ENCODE peak calls at places on chromosomes 5 and 9, in eight cellular contexts. B is heart left ventricle, G is left lung, L is upper lobe of right lung, X is upper lobe of left lung, U is right lobe of liver, J is HepG2, N is right cardiac atrium. O is an unnamed sample. For H3K4me1, the result is how much of the 10 kb centered on the place peaks cover.

GRCh38 chr5:15834596-15835245 is 334.7 kb downstream of the FBXL7 start:
- ATAC-seq in B (no peak), G (peak), L (no peak), X (peak), U (peak), J (no peak), N (peak), O (no peak)

GRCh38 chr9:74960548-74960947 is 7.8 kb upstream of the C9orf40 start:
- ATAC-seq in B (no peak), G (no peak), L (no peak), X (peak), U (no peak), J (no peak), N (no peak), O (no peak)

GRCh38 chr9:92440751-92441046 is 16.4 kb upstream of the OMD start:
- ATAC-seq in B (no peak), G (no peak), L (no peak), X (no peak), U (no peak), J (no peak), N (no peak), O (no peak)

GRCh38 chr5:31854181-31854624 is 215.3 kb downstream of the PDZD2 start:
- ATAC-seq in B (peak), G (peak), L (peak), X (peak), U (peak), J (no peak), N (peak), O (peak)

GRCh38 chr5:39674209-39675082 is 249.7 kb upstream of the DAB2 start:
- ATAC-seq in B (no peak), G (no peak), L (no peak), X (no peak), U (no peak), J (no peak), N (no peak), O (no peak)

GRCh38 chr5:131279209-131279608 is 15.4 kb downstream of the CDC42SE2 start:
- ATAC-seq in B (no peak), G (no peak), L (no peak), X (no peak), U (no peak), J (no peak), N (no peak), O (no peak)

GRCh38 chr5:69083412-69083811 is 10.4 kb upstream of the SLC30A5 start:
- ATAC-seq in B (no peak), G (peak), L (peak), X (no peak), U (peak), J (peak), N (no peak), O (no peak)

GRCh38 chr5:157351386-157352089 is 85.6 kb downstream of the CYFIP2 start:
- ATAC-seq in B (no peak), G (no peak), L (no peak), X (no peak), U (no peak), J (no peak), N (no peak), O (no peak)

GRCh38 chr5:132215329-132215728 is 12.3 kb downstream of the P4HA2 start:
- ATAC-seq in B (peak), G (peak), L (peak), X (peak), U (peak), J (no peak), N (peak), O (peak)

GRCh38 chr9:15824310-15824709 is 271.5 kb downstream of the CCDC171 start:
- ATAC-seq in B (no peak), G (no peak), L (no peak), X (no peak), U (no peak), J (peak), N (no peak), O (no peak)

GRCh38 chr5:124675921-124676846 is 70.3 kb downstream of the ZNF608 start:
- ATAC-seq in B (no peak), G (peak), L (peak), X (no peak), U (no peak), J (no peak), N (peak), O (no peak)

GRCh38 chr5:157280927-157281326 is 15.0 kb downstream of the CYFIP2 start:
- ATAC-seq in B (no peak), G (no peak), L (no peak), X (no peak), U (no peak), J (no peak), N (no peak), O (no peak)

GRCh38 chr9:89781838-89782237 is 177.0 kb downstream of the GADD45G start:
- ATAC-seq in B (peak), G (peak), L (peak), X (peak), U (peak), J (no peak), N (peak), O (peak)

GRCh38 chr5:135126688-135127603 is 92.9 kb upstream of the PITX1 start:
- ATAC-seq in B (no peak), G (peak), L (peak), X (peak), U (no peak), J (peak), N (no peak), O (no peak)

GRCh38 chr5:132479073-132479811 is 11.3 kb downstream of the IRF1 start:
- ATAC-seq in B (no peak), G (no peak), L (no peak), X (no peak), U (no peak), J (no peak), N (no peak), O (no peak)

GRCh38 chr9:120892748-120893584 is 16.0 kb upstream of the PHF19 start:
- ATAC-seq in B (no peak), G (peak), L (no peak), X (no peak), U (no peak), J (no peak), N (no peak), O (no peak)

GRCh38 chr5:134445841-134446818 is 34.4 kb upstream of the CDKN2AIPNL start:
- ATAC-seq in B (no peak), G (no peak), L (no peak), X (no peak), U (no peak), J (peak), N (no peak), O (no peak)

GRCh38 chr5:141840295-141840812 is 37.9 kb downstream of the PCDH1 start:
- ATAC-seq in B (no peak), G (no peak), L (no peak), X (no peak), U (no peak), J (no peak), N (no peak), O (no peak)

GRCh38 chr9:34746526-34746925 is 36.6 kb upstream of the CCL21 start:
- ATAC-seq in B (no peak), G (no peak), L (no peak), X (no peak), U (no peak), J (no peak), N (no peak), O (no peak)

GRCh38 chr5:76548525-76549229 is 74.5 kb downstream of the F2RL2 start:
- ATAC-seq in B (no peak), G (no peak), L (no peak), X (no peak), U (peak), J (peak), N (no peak), O (no peak)

GRCh38 chr5:76547891-76548524 is 75.2 kb downstream of the F2RL2 start:
- ATAC-seq in B (no peak), G (no peak), L (no peak), X (peak), U (no peak), J (no peak), N (no peak), O (no peak)

GRCh38 chr5:76547242-76547890 is 75.8 kb downstream of the F2RL2 start:
- ATAC-seq in B (peak), G (peak), L (peak), X (peak), U (peak), J (no peak), N (peak), O (peak)

GRCh38 chr5:76545184-76545583 is 78.0 kb downstream of the F2RL2 start:
- ATAC-seq in B (no peak), G (no peak), L (no peak), X (no peak), U (no peak), J (no peak), N (no peak), O (no peak)

GRCh38 chr5:76546497-76547102 is 76.6 kb downstream of the F2RL2 start:
- ATAC-seq in B (peak), G (no peak), L (peak), X (peak), U (peak), J (peak), N (no peak), O (no peak)
- H3K4me1 ChIP-seq in B (under half), G (half or more), L (under half), X (under half), U (half or more), J (half or more), N (under half), O (under half)

DNA sequence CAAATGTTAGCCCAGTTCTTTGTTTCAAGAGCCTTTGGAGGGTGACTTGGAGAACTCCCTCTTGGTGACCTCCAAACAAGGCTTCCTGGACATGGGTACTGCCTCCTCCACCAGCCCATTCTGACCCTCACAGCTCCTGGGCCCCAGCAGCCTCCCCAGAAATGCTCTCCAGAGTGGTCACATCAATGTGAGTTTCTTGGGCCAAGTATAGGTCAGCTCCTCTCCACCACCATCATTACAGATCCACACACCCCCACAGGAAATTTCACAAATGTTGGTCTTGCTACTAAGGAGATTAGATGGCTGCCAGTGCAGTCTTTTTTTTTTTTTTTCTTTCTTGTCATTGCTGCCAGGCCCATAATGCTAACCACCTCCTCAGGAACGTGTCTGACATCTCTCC is 410.7 kb downstream of the DTWD2 start:
- ATAC-seq in B (peak), G (no peak), L (no peak), X (no peak), U (no peak), J (no peak), N (peak), O (no peak)
- H3K27ac ChIP-seq in B (no peak), G (no peak), L (peak), X (no peak), U (no peak), J (no peak), N (no peak), O (no peak)

GRCh38 chr5:149406979-149407306 is 27.9 kb upstream of the IL17B start:
- ATAC-seq in B (no peak), G (no peak), L (no peak), X (no peak), U (no peak), J (no peak), N (no peak), O (no peak)
- H3K4me3 ChIP-seq in B (peak), G (peak), L (peak), X (peak), U (peak), J (no peak), N (peak), O (peak)

GRCh38 chr5:5480481-5481111 is 58.1 kb downstream of the ICE1 start:
- ATAC-seq in B (no peak), G (no peak), L (no peak), X (no peak), U (no peak), J (no peak), N (no peak), O (no peak)

GRCh38 chr5:5474961-5475360 is 52.5 kb downstream of the ICE1 start:
- ATAC-seq in B (no peak), G (no peak), L (no peak), X (no peak), U (no peak), J (no peak), N (no peak), O (no peak)

GRCh38 chr5:5470933-5471332 is 48.5 kb downstream of the ICE1 start:
- ATAC-seq in B (no peak), G (no peak), L (no peak), X (no peak), U (no peak), J (no peak), N (no peak), O (no peak)

GRCh38 chr5:5473224-5473623 is 50.7 kb downstream of the ICE1 start:
- ATAC-seq in B (no peak), G (no peak), L (no peak), X (no peak), U (peak), J (no peak), N (no peak), O (no peak)

DNA sequence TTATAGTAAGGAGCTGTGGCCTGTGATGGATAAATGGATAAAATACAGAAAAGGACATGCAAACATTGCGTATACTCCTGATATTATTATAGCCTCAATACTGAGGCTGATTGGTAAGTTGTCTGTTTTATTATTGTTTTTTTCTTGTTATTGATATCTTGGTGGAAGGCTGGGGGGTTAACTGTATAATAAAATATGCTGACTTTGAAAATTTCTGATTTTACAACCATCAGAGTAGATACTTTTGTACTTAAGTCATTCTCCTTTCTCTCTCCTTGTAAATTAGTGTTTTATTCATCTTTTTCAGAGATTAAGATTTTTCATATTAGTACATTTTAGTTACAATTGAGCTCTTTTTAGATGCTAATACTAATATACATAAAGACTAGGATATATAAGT is 53.5 kb downstream of the ICE1 start:
- ATAC-seq in B (no peak), G (no peak), L (no peak), X (no peak), U (no peak), J (no peak), N (no peak), O (no peak)
- H3K4me1 ChIP-seq in B (under half), G (under half), L (under half), X (under half), U (under half), J (under half), N (under half), O (under half)

GRCh38 chr5:14210729-14211128 is 67.6 kb downstream of the TRIO start:
- ATAC-seq in B (no peak), G (no peak), L (no peak), X (no peak), U (no peak), J (no peak), N (no peak), O (no peak)

GRCh38 chr5:14211818-14212799 is 69.0 kb downstream of the TRIO start:
- ATAC-seq in B (no peak), G (peak), L (no peak), X (no peak), U (no peak), J (no peak), N (no peak), O (no peak)

GRCh38 chr5:14209836-14210235 is 66.7 kb downstream of the TRIO start:
- ATAC-seq in B (peak), G (no peak), L (no peak), X (no peak), U (no peak), J (no peak), N (no peak), O (no peak)

GRCh38 chr5:14208071-14209021 is 65.2 kb downstream of the TRIO start:
- ATAC-seq in B (peak), G (peak), L (peak), X (peak), U (peak), J (peak), N (peak), O (peak)

DNA sequence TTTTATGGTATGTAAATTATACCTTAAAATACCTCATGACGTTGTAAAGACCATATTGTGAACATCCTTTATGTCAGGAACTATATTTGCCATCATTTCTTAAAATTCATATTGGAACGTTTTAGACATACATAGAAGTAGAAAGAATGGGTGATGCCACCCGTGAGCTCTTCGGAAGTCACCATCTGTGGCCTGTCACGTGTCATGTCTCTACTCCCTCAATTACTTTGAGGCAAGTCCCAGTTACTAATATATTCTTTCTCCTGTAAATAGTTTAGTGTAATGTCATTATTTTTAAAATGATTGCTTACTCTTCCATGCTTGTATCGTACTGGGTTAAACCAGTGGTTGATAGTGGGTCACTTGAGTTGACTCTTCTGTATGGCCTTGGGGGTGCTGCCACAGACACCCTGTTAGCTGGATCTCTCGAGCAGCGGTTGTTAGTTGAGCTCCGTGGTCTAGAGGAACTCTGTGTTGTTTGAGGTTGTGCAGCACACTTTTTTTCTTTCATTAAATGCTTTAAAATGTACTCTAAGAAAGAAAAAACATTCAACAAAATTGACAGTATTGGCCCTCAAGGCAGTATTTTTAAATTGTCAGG is 66.2 kb downstream of the TRIO start:
- ATAC-seq in B (no peak), G (no peak), L (no peak), X (no peak), U (no peak), J (no peak), N (no peak), O (no peak)
- H3K27ac ChIP-seq in B (no peak), G (peak), L (peak), X (no peak), U (peak), J (peak), N (no peak), O (peak)

O was measured in gastroesophageal sphincter.